ENCODE peak calls at places on chromosomes 5 and 9, in eight cellular contexts. One of them, this sample, is unnamed. For H3K4me1, the result is how much of the 10 kb centered on the place peaks cover.

GRCh38 chr5:90558344-90559192 is at the start of gene ADGRV1:
- DNase-seq in neural progenitor cell: peak
- DNase-seq in suprapubic skin: no peak
- DNase-seq in esophagus muscularis mucosa: no peak
- DNase-seq in lung: peak
- DNase-seq in Panc1: no peak
- DNase-seq in fibroblast of lung: peak
- DNase-seq in mammary epithelial cell: peak
- DNase-seq in this sample: no peak

GRCh38 chr9:134333234-134333873 is 7.1 kb downstream of the RXRA start:
- DNase-seq in neural progenitor cell: no peak
- DNase-seq in suprapubic skin: no peak
- DNase-seq in esophagus muscularis mucosa: no peak
- DNase-seq in lung: no peak
- DNase-seq in Panc1: no peak
- DNase-seq in fibroblast of lung: no peak
- DNase-seq in mammary epithelial cell: no peak
- DNase-seq in this sample: peak

GRCh38 chr9:126839301-126839700 is 21.1 kb upstream of the ZBTB34 start:
- DNase-seq in neural progenitor cell: no peak
- DNase-seq in suprapubic skin: no peak
- DNase-seq in esophagus muscularis mucosa: no peak
- DNase-seq in lung: no peak
- DNase-seq in Panc1: no peak
- DNase-seq in fibroblast of lung: no peak
- DNase-seq in mammary epithelial cell: no peak
- DNase-seq in this sample: no peak

GRCh38 chr5:99072846-99073245 is 144.0 kb upstream of the CHD1 start:
- DNase-seq in neural progenitor cell: no peak
- DNase-seq in suprapubic skin: no peak
- DNase-seq in esophagus muscularis mucosa: no peak
- DNase-seq in lung: no peak
- DNase-seq in Panc1: no peak
- DNase-seq in fibroblast of lung: no peak
- DNase-seq in mammary epithelial cell: no peak
- DNase-seq in this sample: no peak

GRCh38 chr9:88994820-88995180 is 3.5 kb downstream of the S1PR3 start:
- DNase-seq in neural progenitor cell: no peak
- DNase-seq in suprapubic skin: no peak
- DNase-seq in esophagus muscularis mucosa: no peak
- DNase-seq in lung: no peak
- DNase-seq in Panc1: no peak
- DNase-seq in fibroblast of lung: peak
- DNase-seq in mammary epithelial cell: no peak
- DNase-seq in this sample: no peak

GRCh38 chr5:10661401-10661800 is 97.5 kb downstream of the ANKRD33B start:
- DNase-seq in neural progenitor cell: no peak
- DNase-seq in suprapubic skin: no peak
- DNase-seq in esophagus muscularis mucosa: no peak
- DNase-seq in lung: no peak
- DNase-seq in Panc1: no peak
- DNase-seq in fibroblast of lung: no peak
- DNase-seq in mammary epithelial cell: no peak
- DNase-seq in this sample: no peak

GRCh38 chr9:87180361-87180760 is 233.1 kb upstream of the GAS1 start:
- DNase-seq in neural progenitor cell: no peak
- DNase-seq in suprapubic skin: no peak
- DNase-seq in esophagus muscularis mucosa: no peak
- DNase-seq in lung: no peak
- DNase-seq in Panc1: no peak
- DNase-seq in fibroblast of lung: no peak
- DNase-seq in mammary epithelial cell: no peak
- DNase-seq in this sample: no peak

GRCh38 chr9:96256800-96257199 is 45.2 kb downstream of the HSD17B3 start:
- DNase-seq in neural progenitor cell: no peak
- DNase-seq in suprapubic skin: no peak
- DNase-seq in esophagus muscularis mucosa: no peak
- DNase-seq in lung: no peak
- DNase-seq in Panc1: no peak
- DNase-seq in fibroblast of lung: no peak
- DNase-seq in mammary epithelial cell: peak
- DNase-seq in this sample: no peak

GRCh38 chr5:131640043-131640856 is 5.2 kb upstream of the RAPGEF6 start:
- DNase-seq in neural progenitor cell: peak
- DNase-seq in suprapubic skin: no peak
- DNase-seq in esophagus muscularis mucosa: no peak
- DNase-seq in lung: no peak
- DNase-seq in Panc1: no peak
- DNase-seq in fibroblast of lung: no peak
- DNase-seq in mammary epithelial cell: peak
- DNase-seq in this sample: no peak

GRCh38 chr5:17440766-17441165 is 57.3 kb upstream of the TAF11L2 start:
- DNase-seq in neural progenitor cell: no peak
- DNase-seq in suprapubic skin: no peak
- DNase-seq in esophagus muscularis mucosa: no peak
- DNase-seq in lung: no peak
- DNase-seq in Panc1: no peak
- DNase-seq in fibroblast of lung: no peak
- DNase-seq in mammary epithelial cell: no peak
- DNase-seq in this sample: no peak

DNA sequence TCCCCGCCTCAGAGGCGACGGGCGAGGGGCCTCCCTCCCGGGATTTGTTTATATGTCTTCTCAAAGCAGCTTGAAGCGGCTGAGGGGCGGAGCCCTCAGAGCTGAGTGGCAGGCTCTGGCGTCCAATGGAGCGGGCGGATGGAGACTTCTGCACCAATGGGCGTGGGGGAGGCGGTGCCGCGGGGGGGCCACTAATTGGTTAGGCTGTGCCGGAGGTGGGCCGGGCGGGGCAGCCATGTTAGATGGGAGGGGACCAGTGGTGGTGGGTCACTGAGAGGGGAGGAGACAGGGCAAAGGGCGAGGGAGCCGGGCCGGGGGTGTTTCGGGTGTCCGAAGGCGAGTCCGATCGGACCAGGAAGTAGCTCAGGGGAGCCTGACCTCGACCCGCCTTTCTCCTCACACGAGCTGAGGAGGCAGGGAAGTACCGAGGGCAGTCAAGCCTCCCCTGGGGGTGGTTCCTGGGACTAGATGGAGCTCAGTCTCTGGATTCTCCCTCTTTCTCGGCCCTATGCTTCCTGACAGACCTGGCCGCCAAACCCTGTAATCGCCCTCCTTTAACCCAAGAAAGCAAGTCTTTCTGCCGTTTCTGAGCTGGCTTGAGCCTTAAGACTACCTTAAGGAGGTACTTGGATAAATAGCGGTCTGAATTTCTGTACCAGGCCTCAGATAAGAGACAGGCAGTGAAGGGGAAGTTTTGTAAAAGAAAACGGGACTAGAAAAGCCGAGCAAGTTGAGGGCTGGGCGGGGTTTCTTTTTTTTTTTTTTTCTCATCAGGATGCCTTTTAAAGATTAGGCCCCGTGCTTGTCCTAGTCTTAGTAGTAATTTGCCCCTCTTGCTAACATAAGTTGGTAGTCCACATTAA is 1.1 kb downstream of the CREBRF start:
- DNase-seq in neural progenitor cell: peak
- DNase-seq in suprapubic skin: peak
- DNase-seq in esophagus muscularis mucosa: peak
- DNase-seq in lung: peak
- DNase-seq in Panc1: peak
- DNase-seq in fibroblast of lung: peak
- DNase-seq in mammary epithelial cell: peak
- DNase-seq in this sample: peak
- TF ChIP-seq CTCF in neural progenitor cell: no peak
- TF ChIP-seq CTCF in suprapubic skin: no peak
- TF ChIP-seq CTCF in esophagus muscularis mucosa: peak
- TF ChIP-seq CTCF in lung: no peak
- TF ChIP-seq CTCF in Panc1: no peak
- TF ChIP-seq CTCF in fibroblast of lung: peak
- TF ChIP-seq CTCF in mammary epithelial cell: peak
- TF ChIP-seq CTCF in this sample: no peak

GRCh38 chr5:112710896-112711295 is 26.8 kb upstream of the APC start:
- DNase-seq in neural progenitor cell: no peak
- DNase-seq in suprapubic skin: no peak
- DNase-seq in esophagus muscularis mucosa: peak
- DNase-seq in lung: no peak
- DNase-seq in Panc1: no peak
- DNase-seq in fibroblast of lung: no peak
- DNase-seq in mammary epithelial cell: no peak
- DNase-seq in this sample: no peak

GRCh38 chr5:112706446-112707016 is 31.2 kb upstream of the APC start:
- DNase-seq in neural progenitor cell: no peak
- DNase-seq in suprapubic skin: no peak
- DNase-seq in esophagus muscularis mucosa: no peak
- DNase-seq in lung: no peak
- DNase-seq in Panc1: no peak
- DNase-seq in fibroblast of lung: no peak
- DNase-seq in mammary epithelial cell: no peak
- DNase-seq in this sample: no peak

GRCh38 chr5:112709416-112709815 is 28.3 kb upstream of the APC start:
- DNase-seq in neural progenitor cell: no peak
- DNase-seq in suprapubic skin: no peak
- DNase-seq in esophagus muscularis mucosa: peak
- DNase-seq in lung: no peak
- DNase-seq in Panc1: no peak
- DNase-seq in fibroblast of lung: peak
- DNase-seq in mammary epithelial cell: no peak
- DNase-seq in this sample: no peak

GRCh38 chr5:112703866-112704820 is 33.5 kb upstream of the APC start:
- DNase-seq in neural progenitor cell: no peak
- DNase-seq in suprapubic skin: no peak
- DNase-seq in esophagus muscularis mucosa: no peak
- DNase-seq in lung: no peak
- DNase-seq in Panc1: no peak
- DNase-seq in fibroblast of lung: peak
- DNase-seq in mammary epithelial cell: peak
- DNase-seq in this sample: peak

DNA sequence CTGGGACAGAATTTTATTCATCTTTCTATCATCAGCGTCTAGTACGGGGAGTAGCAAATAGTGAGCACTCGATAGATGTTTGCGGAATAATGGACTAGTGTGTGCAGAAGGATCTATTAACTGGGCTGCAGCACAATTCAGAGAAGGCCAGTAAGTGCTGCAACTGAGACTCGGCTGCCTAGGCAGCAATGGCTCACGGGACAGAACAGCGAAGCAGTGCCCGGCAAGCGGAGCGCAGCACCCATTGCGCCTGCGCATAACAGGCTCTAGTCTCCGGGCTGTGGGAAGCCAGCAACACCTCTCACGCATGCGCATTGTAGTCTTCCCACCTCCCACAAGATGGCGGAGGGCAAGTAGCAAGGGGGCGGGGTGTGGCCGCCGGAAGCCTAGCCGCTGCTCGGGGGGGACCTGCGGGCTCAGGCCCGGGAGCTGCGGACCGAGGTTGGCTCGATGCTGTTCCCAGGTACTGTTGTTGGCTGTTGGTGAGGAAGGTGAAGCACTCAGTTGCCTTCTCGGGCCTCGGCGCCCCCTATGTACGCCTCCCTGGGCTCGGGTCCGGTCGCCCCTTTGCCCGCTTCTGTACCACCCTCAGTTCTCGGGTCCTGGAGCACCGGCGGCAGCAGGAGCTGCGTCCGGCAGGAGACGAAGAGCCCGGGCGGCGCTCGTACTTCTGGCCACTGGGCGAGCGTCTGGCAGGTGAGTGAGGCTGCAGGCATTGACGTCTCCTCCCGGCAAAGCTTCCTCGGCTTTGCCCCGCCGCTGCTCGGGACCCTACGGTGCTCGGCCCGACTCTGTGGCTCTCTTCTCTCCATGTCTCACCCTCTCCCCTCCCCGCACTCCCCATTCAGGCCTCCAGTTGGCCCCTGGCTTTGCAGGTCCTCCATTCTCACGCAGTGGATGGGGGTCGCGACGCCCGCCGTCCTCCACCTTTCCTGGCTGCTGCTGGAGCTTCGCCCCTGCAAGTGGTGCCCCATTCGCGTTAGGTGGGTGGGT is 30.2 kb upstream of the APC start:
- DNase-seq in neural progenitor cell: peak
- DNase-seq in suprapubic skin: peak
- DNase-seq in esophagus muscularis mucosa: peak
- DNase-seq in lung: peak
- DNase-seq in Panc1: peak
- DNase-seq in fibroblast of lung: peak
- DNase-seq in mammary epithelial cell: peak
- DNase-seq in this sample: peak
- H3K4me1 ChIP-seq in neural progenitor cell: under half
- H3K4me1 ChIP-seq in suprapubic skin: under half
- H3K4me1 ChIP-seq in esophagus muscularis mucosa: under half
- H3K4me1 ChIP-seq in lung: under half
- H3K4me1 ChIP-seq in Panc1: under half
- H3K4me1 ChIP-seq in fibroblast of lung: under half
- H3K4me1 ChIP-seq in mammary epithelial cell: under half
- H3K4me1 ChIP-seq in this sample: under half

DNA sequence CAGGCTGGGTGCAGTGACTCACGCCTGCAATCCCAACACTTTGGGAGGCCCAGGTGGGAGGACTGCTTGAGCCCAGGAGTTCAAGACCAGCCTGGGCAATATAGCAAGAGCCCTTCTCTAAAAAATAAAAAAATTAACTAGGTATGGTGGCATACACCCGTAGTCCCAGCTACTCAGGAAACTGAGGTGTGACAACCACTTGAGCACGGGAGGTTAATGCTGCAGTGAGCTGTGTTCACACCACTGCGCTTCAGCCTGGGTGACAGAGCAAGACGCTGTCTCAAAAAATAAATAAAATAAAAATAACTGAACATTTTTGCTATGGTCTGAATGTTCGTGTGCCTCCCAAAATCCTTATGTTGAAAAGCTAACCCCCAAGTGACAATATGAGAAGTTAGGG is 24.5 kb downstream of the AGTPBP1 start:
- DNase-seq in neural progenitor cell: no peak
- DNase-seq in suprapubic skin: no peak
- DNase-seq in esophagus muscularis mucosa: no peak
- DNase-seq in lung: no peak
- DNase-seq in Panc1: no peak
- DNase-seq in fibroblast of lung: no peak
- DNase-seq in mammary epithelial cell: no peak
- DNase-seq in this sample: no peak
- TF ChIP-seq CTCF in neural progenitor cell: no peak
- TF ChIP-seq CTCF in suprapubic skin: no peak
- TF ChIP-seq CTCF in esophagus muscularis mucosa: no peak
- TF ChIP-seq CTCF in lung: no peak
- TF ChIP-seq CTCF in Panc1: no peak
- TF ChIP-seq CTCF in fibroblast of lung: no peak
- TF ChIP-seq CTCF in mammary epithelial cell: no peak
- TF ChIP-seq CTCF in this sample: no peak

DNA sequence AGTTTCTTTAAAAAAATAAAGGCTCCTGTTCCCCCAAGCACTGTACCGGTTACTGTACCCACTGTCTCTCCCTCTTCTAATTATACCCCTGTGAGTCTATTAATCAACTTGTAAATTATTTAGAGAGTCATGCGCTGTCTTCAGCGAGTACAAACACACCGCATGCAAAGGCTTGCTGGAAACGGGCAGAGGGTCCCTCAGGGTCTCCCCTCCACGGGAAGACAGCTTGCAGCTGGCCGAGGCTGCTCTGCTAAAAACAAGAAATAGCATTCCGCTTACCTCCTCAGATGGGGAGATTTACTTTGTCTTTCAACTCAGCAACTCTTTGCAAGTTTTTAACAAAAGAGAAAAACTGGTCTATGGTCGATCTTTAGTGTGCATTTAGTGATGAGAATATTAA is 71.8 kb downstream of the AK8 start:
- DNase-seq in neural progenitor cell: no peak
- DNase-seq in suprapubic skin: no peak
- DNase-seq in esophagus muscularis mucosa: no peak
- DNase-seq in lung: no peak
- DNase-seq in Panc1: no peak
- DNase-seq in fibroblast of lung: no peak
- DNase-seq in mammary epithelial cell: no peak
- DNase-seq in this sample: no peak
- H3K4me1 ChIP-seq in neural progenitor cell: under half
- H3K4me1 ChIP-seq in suprapubic skin: under half
- H3K4me1 ChIP-seq in esophagus muscularis mucosa: under half
- H3K4me1 ChIP-seq in lung: under half
- H3K4me1 ChIP-seq in Panc1: under half
- H3K4me1 ChIP-seq in fibroblast of lung: under half
- H3K4me1 ChIP-seq in mammary epithelial cell: under half
- H3K4me1 ChIP-seq in this sample: under half

This sample was measured in osteoblast.